ENCODE peak calls at places on chromosomes 11 and 22, in six cellular contexts. G is cardiac septum; D is endodermal cell; C is activated CD8-positive, alpha-beta T cell treated with anti-CD3 and anti-CD28 coated beads, Interleukin-2, amount 10 ng/mL, durations not matched to agents 7 days and 5 days; S is NCI-H1092 treated with DMSO at 0.1 percent for 48 hours; F is HS-27A. N is an unnamed sample.
A peak's percentile ranks its signal among the peaks of the same experiment; 100 is the strongest.

GRCh38 chr11:25535462-25535861 is 796.5 kb upstream of the ANO3 start:
- DNase-seq in G (no peak), D (no peak), C (no peak), S (no peak), F (no peak), N (no peak)

GRCh38 chr22:37484115-37485005 is 1.8 kb downstream of the MFNG start:
- DNase-seq in G (peak; percentile 95), D (no peak), C (peak; percentile 91), S (no peak), F (no peak), N (peak; percentile 59)

GRCh38 chr22:31615940-31616314 is 46.1 kb downstream of the PISD start:
- DNase-seq in G (no peak), D (peak; percentile 41), C (no peak), S (no peak), F (no peak), N (no peak)

GRCh38 chr11:2139691-2140337 is 625 bp upstream of the IGF2 start:
- DNase-seq in G (no peak), D (peak; percentile 73), C (no peak), S (no peak), F (no peak), N (no peak)

GRCh38 chr11:81301426-81301825 is 1432.2 kb downstream of the FAM181B start:
- DNase-seq in G (no peak), D (no peak), C (no peak), S (no peak), F (no peak), N (no peak)

GRCh38 chr11:69075421-69076128 is 26.8 kb downstream of the TPCN2 start:
- DNase-seq in G (peak; percentile 84), D (no peak), C (no peak), S (no peak), F (peak; percentile 97), N (no peak)

GRCh38 chr11:5369793-5370192 is 13.8 kb upstream of the OR51M1 start:
- DNase-seq in G (no peak), D (no peak), C (no peak), S (no peak), F (no peak), N (no peak)

GRCh38 chr22:23093090-23093788 is 22.9 kb downstream of the GNAZ start:
- DNase-seq in G (no peak), D (no peak), C (no peak), S (no peak), F (no peak), N (no peak)

GRCh38 chr11:73931039-73931645 is 19.7 kb upstream of the DNAJB13 start:
- DNase-seq in G (no peak), D (peak; percentile 76), C (peak; percentile 47), S (peak; percentile 30), F (no peak), N (no peak)

GRCh38 chr11:85316967-85317366 is 310.2 kb downstream of the DLG2 start:
- DNase-seq in G (no peak), D (no peak), C (no peak), S (peak; percentile 53), F (no peak), N (no peak)

GRCh38 chr11:134385774-134386565 is 26.1 kb downstream of the B3GAT1 start:
- DNase-seq in G (no peak), D (no peak), C (no peak), S (peak; percentile 99), F (no peak), N (no peak)

GRCh38 chr11:93123351-93123898 is 74.4 kb downstream of the SLC36A4 start:
- DNase-seq in G (no peak), D (no peak), C (no peak), S (no peak), F (no peak), N (no peak)

GRCh38 chr22:18085188-18085587 is 7.4 kb downstream of the PEX26 start:
- DNase-seq in G (no peak), D (no peak), C (no peak), S (no peak), F (no peak), N (no peak)

GRCh38 chr11:111283945-111284481 is 14.3 kb upstream of the POU2AF3 start:
- DNase-seq in G (no peak), D (peak; percentile 55), C (no peak), S (no peak), F (no peak), N (no peak)

GRCh38 chr11:11373934-11374333 is 20.9 kb upstream of the CSNK2A3 start:
- DNase-seq in G (no peak), D (peak; percentile 80), C (no peak), S (no peak), F (no peak), N (no peak)

GRCh38 chr11:64048042-64048854 is 12.5 kb downstream of the FLRT1 start:
- DNase-seq in G (no peak), D (no peak), C (no peak), S (peak; percentile 23), F (no peak), N (no peak)

GRCh38 chr11:73404048-73404447 is 27.8 kb downstream of the RELT start:
- DNase-seq in G (no peak), D (peak; percentile 90), C (no peak), S (peak; percentile 34), F (no peak), N (no peak)

GRCh38 chr11:46664612-46665011 is 35.8 kb downstream of the ARHGAP1 start:
- DNase-seq in G (peak; percentile 43), D (peak; percentile 66), C (no peak), S (no peak), F (no peak), N (no peak)

GRCh38 chr11:33736148-33736809 is at the start of gene CD59:
- DNase-seq in G (peak; percentile 99), D (peak; percentile 99), C (peak; percentile 86), S (peak; percentile 86), F (peak; percentile 86), N (peak; percentile 67)

GRCh38 chr11:14687943-14688627 is 44.5 kb downstream of the PDE3B start:
- DNase-seq in G (no peak), D (no peak), C (no peak), S (peak; percentile 29), F (no peak), N (no peak)

GRCh38 chr11:112582366-112582765 is 321.7 kb upstream of the PLET1 start:
- DNase-seq in G (no peak), D (no peak), C (no peak), S (no peak), F (no peak), N (no peak)

GRCh38 chr11:37504066-37504611 is 906.1 kb upstream of the RAG2 start:
- DNase-seq in G (no peak), D (peak; percentile 37), C (no peak), S (no peak), F (peak; percentile 63), N (no peak)

GRCh38 chr11:129703846-129704245 is 111.8 kb upstream of the TMEM45B start:
- DNase-seq in G (peak; percentile 49), D (no peak), C (no peak), S (no peak), F (no peak), N (no peak)

GRCh38 chr11:34012734-34013133 is 38.8 kb upstream of the CAPRIN1 start:
- DNase-seq in G (no peak), D (no peak), C (no peak), S (no peak), F (no peak), N (no peak)

GRCh38 chr11:85109141-85109540 is 518.0 kb downstream of the DLG2 start:
- DNase-seq in G (no peak), D (no peak), C (no peak), S (no peak), F (no peak), N (no peak)

GRCh38 chr11:196786-197731 is 4.2 kb downstream of the SCGB1C1 start:
- DNase-seq in G (peak; percentile 62), D (peak; percentile 35), C (peak; percentile 19), S (no peak), F (no peak), N (no peak)

GRCh38 chr11:84396521-84396920 is 1110.4 kb upstream of the CCDC90B start:
- DNase-seq in G (no peak), D (no peak), C (no peak), S (no peak), F (no peak), N (no peak)

GRCh38 chr11:124108158-124108557 is 7.1 kb upstream of the VWA5A start:
- DNase-seq in G (no peak), D (peak; percentile 62), C (no peak), S (peak; percentile 42), F (no peak), N (no peak)

GRCh38 chr22:44669725-44670027 is 32.3 kb upstream of the PRR5 start:
- DNase-seq in G (no peak), D (peak; percentile 76), C (peak; percentile 41), S (no peak), F (no peak), N (no peak)

GRCh38 chr11:25734592-25735211 is 597.2 kb upstream of the ANO3 start:
- DNase-seq in G (no peak), D (no peak), C (no peak), S (no peak), F (no peak), N (no peak)

GRCh38 chr11:75800728-75801361 is 14.2 kb upstream of the UVRAG start:
- DNase-seq in G (no peak), D (no peak), C (no peak), S (no peak), F (no peak), N (no peak)

N was measured in natural killer cell.